ENCODE peak calls at places on chromosomes 4 and X, in nine cellular contexts. One of them, this sample, is unnamed.

GRCh38 chr4:78656968-78657445 is 105.4 kb downstream of the ANXA3 start:
- DNase-seq in heart left ventricle: no peak
- DNase-seq in suprapubic skin: no peak
- DNase-seq in transverse colon: no peak
- DNase-seq in vagina: no peak
- DNase-seq in NB4: peak
- DNase-seq in ovary: no peak
- DNase-seq in IMR-90: no peak
- DNase-seq in uterus: no peak
- DNase-seq in this sample: peak

GRCh38 chrX:132834109-132834508 is 124.3 kb downstream of the HS6ST2 start:
- DNase-seq in heart left ventricle: no peak
- DNase-seq in suprapubic skin: no peak
- DNase-seq in transverse colon: no peak
- DNase-seq in vagina: no peak
- DNase-seq in NB4: no peak
- DNase-seq in ovary: no peak
- DNase-seq in IMR-90: no peak
- DNase-seq in uterus: no peak
- DNase-seq in this sample: no peak

GRCh38 chr4:186932631-186933150 is 209.0 kb upstream of the FAT1 start:
- DNase-seq in heart left ventricle: no peak
- DNase-seq in suprapubic skin: no peak
- DNase-seq in transverse colon: no peak
- DNase-seq in vagina: no peak
- DNase-seq in NB4: no peak
- DNase-seq in ovary: no peak
- DNase-seq in IMR-90: peak
- DNase-seq in uterus: no peak
- DNase-seq in this sample: no peak

GRCh38 chr4:1177274-1178141 is 5.1 kb upstream of the SPON2 start:
- DNase-seq in heart left ventricle: peak
- DNase-seq in suprapubic skin: peak
- DNase-seq in transverse colon: peak
- DNase-seq in vagina: no peak
- DNase-seq in NB4: peak
- DNase-seq in ovary: no peak
- DNase-seq in IMR-90: no peak
- DNase-seq in uterus: peak
- DNase-seq in this sample: peak

GRCh38 chr4:112714922-112715901 is 78.3 kb downstream of the LARP7 start:
- DNase-seq in heart left ventricle: no peak
- DNase-seq in suprapubic skin: no peak
- DNase-seq in transverse colon: no peak
- DNase-seq in vagina: no peak
- DNase-seq in NB4: no peak
- DNase-seq in ovary: no peak
- DNase-seq in IMR-90: no peak
- DNase-seq in uterus: no peak
- DNase-seq in this sample: no peak

GRCh38 chr4:107391009-107391629 is 328.9 kb downstream of the PAPSS1 start:
- DNase-seq in heart left ventricle: no peak
- DNase-seq in suprapubic skin: no peak
- DNase-seq in transverse colon: no peak
- DNase-seq in vagina: no peak
- DNase-seq in NB4: no peak
- DNase-seq in ovary: no peak
- DNase-seq in IMR-90: no peak
- DNase-seq in uterus: no peak
- DNase-seq in this sample: no peak

GRCh38 chr4:92333056-92333455 is 29.3 kb downstream of the GRID2 start:
- DNase-seq in heart left ventricle: peak
- DNase-seq in suprapubic skin: no peak
- DNase-seq in transverse colon: no peak
- DNase-seq in vagina: no peak
- DNase-seq in NB4: no peak
- DNase-seq in ovary: no peak
- DNase-seq in IMR-90: no peak
- DNase-seq in uterus: no peak
- DNase-seq in this sample: no peak

GRCh38 chr4:113901994-113902787 is 77.3 kb downstream of the ARSJ start:
- DNase-seq in heart left ventricle: no peak
- DNase-seq in suprapubic skin: no peak
- DNase-seq in transverse colon: peak
- DNase-seq in vagina: no peak
- DNase-seq in NB4: no peak
- DNase-seq in ovary: no peak
- DNase-seq in IMR-90: no peak
- DNase-seq in uterus: no peak
- DNase-seq in this sample: no peak

GRCh38 chrX:153370293-153371055 is 30.7 kb downstream of the PNMA6E start:
- DNase-seq in heart left ventricle: no peak
- DNase-seq in suprapubic skin: no peak
- DNase-seq in transverse colon: no peak
- DNase-seq in vagina: peak
- DNase-seq in NB4: no peak
- DNase-seq in ovary: no peak
- DNase-seq in IMR-90: peak
- DNase-seq in uterus: no peak
- DNase-seq in this sample: no peak

GRCh38 chr4:40969499-40969898 is 219.7 kb downstream of the NSUN7 start:
- DNase-seq in heart left ventricle: no peak
- DNase-seq in suprapubic skin: no peak
- DNase-seq in transverse colon: no peak
- DNase-seq in vagina: no peak
- DNase-seq in NB4: no peak
- DNase-seq in ovary: no peak
- DNase-seq in IMR-90: no peak
- DNase-seq in uterus: no peak
- DNase-seq in this sample: no peak

GRCh38 chr4:137310593-137311490 is 221.5 kb downstream of the PCDH18 start:
- DNase-seq in heart left ventricle: no peak
- DNase-seq in suprapubic skin: no peak
- DNase-seq in transverse colon: no peak
- DNase-seq in vagina: no peak
- DNase-seq in NB4: no peak
- DNase-seq in ovary: no peak
- DNase-seq in IMR-90: peak
- DNase-seq in uterus: no peak
- DNase-seq in this sample: no peak

DNA sequence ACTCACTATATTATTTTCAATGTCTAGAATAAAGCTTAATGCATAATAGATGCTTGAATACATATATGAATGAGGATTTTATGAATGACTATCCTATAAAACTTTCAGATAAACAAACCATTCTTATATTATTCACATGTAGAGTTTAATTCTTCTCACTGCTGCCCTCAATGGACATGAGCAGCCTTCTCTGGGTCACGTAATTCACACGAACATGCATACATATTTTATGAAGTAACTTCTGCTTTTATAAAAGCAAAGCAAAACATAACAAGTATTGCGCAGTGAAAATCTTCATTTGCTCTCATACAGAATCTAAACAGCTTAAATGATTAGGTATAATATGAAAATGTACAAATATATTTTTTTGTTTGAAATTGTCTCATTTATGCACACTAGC is 116.7 kb downstream of the TMA16 start:
- DNase-seq in heart left ventricle: no peak
- DNase-seq in suprapubic skin: no peak
- DNase-seq in transverse colon: no peak
- DNase-seq in vagina: no peak
- DNase-seq in NB4: peak
- DNase-seq in ovary: no peak
- DNase-seq in IMR-90: no peak
- DNase-seq in uterus: no peak
- DNase-seq in this sample: no peak
- TF ChIP-seq POLR2A in heart left ventricle: no peak
- TF ChIP-seq POLR2A in suprapubic skin: no peak
- TF ChIP-seq POLR2A in transverse colon: peak
- TF ChIP-seq POLR2A in vagina: no peak
- TF ChIP-seq POLR2A in NB4: no peak
- TF ChIP-seq POLR2A in ovary: no peak
- TF ChIP-seq POLR2A in IMR-90: no peak
- TF ChIP-seq POLR2A in uterus: no peak
- TF ChIP-seq POLR2A in this sample: no peak

DNA sequence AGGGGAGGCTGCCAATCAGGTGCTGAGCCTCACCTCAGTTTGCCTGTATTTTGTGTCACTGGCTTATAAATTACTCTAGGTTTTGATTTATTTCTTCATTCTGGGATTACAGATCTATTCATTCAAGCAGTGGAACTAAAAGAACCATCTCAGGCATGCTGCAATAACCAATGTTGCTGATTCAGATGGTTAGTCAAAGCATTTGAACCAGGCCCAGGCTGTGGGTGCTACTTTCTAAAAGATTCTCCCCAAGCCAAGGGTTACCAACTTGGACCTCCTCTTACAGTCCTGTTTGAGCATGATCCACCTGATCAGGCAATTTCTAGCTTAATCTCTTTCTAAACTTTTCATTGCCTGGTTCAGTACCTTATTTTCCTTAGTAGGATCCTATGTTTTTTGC is 67.2 kb downstream of the TMEM131L start:
- DNase-seq in heart left ventricle: no peak
- DNase-seq in suprapubic skin: no peak
- DNase-seq in transverse colon: no peak
- DNase-seq in vagina: no peak
- DNase-seq in NB4: no peak
- DNase-seq in ovary: no peak
- DNase-seq in IMR-90: no peak
- DNase-seq in uterus: no peak
- DNase-seq in this sample: no peak
- TF ChIP-seq POLR2A in heart left ventricle: no peak
- TF ChIP-seq POLR2A in suprapubic skin: no peak
- TF ChIP-seq POLR2A in transverse colon: no peak
- TF ChIP-seq POLR2A in vagina: no peak
- TF ChIP-seq POLR2A in NB4: no peak
- TF ChIP-seq POLR2A in ovary: no peak
- TF ChIP-seq POLR2A in IMR-90: no peak
- TF ChIP-seq POLR2A in uterus: no peak
- TF ChIP-seq POLR2A in this sample: no peak

GRCh38 chr4:53489279-53489889 is 101.9 kb downstream of the LNX1 start:
- DNase-seq in heart left ventricle: no peak
- DNase-seq in suprapubic skin: no peak
- DNase-seq in transverse colon: no peak
- DNase-seq in vagina: no peak
- DNase-seq in NB4: peak
- DNase-seq in ovary: no peak
- DNase-seq in IMR-90: peak
- DNase-seq in uterus: no peak
- DNase-seq in this sample: no peak

GRCh38 chr4:53494851-53495250 is 96.4 kb downstream of the LNX1 start:
- DNase-seq in heart left ventricle: no peak
- DNase-seq in suprapubic skin: no peak
- DNase-seq in transverse colon: no peak
- DNase-seq in vagina: no peak
- DNase-seq in NB4: peak
- DNase-seq in ovary: no peak
- DNase-seq in IMR-90: no peak
- DNase-seq in uterus: no peak
- DNase-seq in this sample: no peak

GRCh38 chr4:53484911-53485459 is 106.3 kb downstream of the LNX1 start:
- DNase-seq in heart left ventricle: no peak
- DNase-seq in suprapubic skin: no peak
- DNase-seq in transverse colon: no peak
- DNase-seq in vagina: no peak
- DNase-seq in NB4: no peak
- DNase-seq in ovary: no peak
- DNase-seq in IMR-90: no peak
- DNase-seq in uterus: no peak
- DNase-seq in this sample: no peak

GRCh38 chr4:53490965-53491622 is 100.2 kb downstream of the LNX1 start:
- DNase-seq in heart left ventricle: no peak
- DNase-seq in suprapubic skin: no peak
- DNase-seq in transverse colon: peak
- DNase-seq in vagina: no peak
- DNase-seq in NB4: peak
- DNase-seq in ovary: peak
- DNase-seq in IMR-90: peak
- DNase-seq in uterus: peak
- DNase-seq in this sample: peak

DNA sequence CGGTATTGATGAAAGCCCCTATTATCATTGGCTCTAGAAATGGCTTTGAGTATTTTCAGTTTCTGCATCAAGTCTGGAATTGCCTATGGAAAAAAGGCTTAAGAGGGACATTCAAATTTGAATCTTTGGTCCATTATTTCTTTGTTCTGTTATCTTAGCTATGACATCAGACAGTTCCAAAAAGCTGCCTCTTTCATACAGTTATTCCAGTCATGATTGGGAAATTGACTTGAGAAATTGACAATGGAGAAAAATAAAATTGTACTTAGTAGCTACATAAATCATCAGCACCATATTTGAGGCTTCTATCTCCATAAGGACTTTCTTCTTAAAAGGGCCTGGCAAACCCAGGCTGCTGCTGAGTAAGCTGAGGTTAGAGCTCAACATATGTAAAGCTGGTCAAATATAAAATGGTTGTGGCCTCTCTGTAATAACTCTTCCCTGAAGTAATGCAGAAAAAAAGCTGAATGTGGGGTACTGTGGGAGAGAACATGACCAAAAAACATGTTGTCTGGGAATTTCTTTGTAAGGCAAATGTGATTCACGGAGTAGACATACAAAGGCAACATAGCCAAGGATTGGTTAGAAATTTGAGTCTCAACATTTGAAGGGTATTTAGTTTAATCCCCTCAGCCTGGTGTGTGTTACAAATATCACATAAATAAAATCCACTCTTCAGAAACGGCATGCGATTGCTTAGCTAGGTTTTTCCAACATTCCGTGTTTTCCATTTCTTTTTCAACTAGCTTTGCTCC is 100.9 kb downstream of the LNX1 start:
- DNase-seq in heart left ventricle: no peak
- DNase-seq in suprapubic skin: no peak
- DNase-seq in transverse colon: no peak
- DNase-seq in vagina: no peak
- DNase-seq in NB4: no peak
- DNase-seq in ovary: no peak
- DNase-seq in IMR-90: peak
- DNase-seq in uterus: no peak
- DNase-seq in this sample: no peak
- TF ChIP-seq POLR2A in heart left ventricle: no peak
- TF ChIP-seq POLR2A in suprapubic skin: no peak
- TF ChIP-seq POLR2A in transverse colon: no peak
- TF ChIP-seq POLR2A in vagina: no peak
- TF ChIP-seq POLR2A in NB4: no peak
- TF ChIP-seq POLR2A in ovary: no peak
- TF ChIP-seq POLR2A in IMR-90: no peak
- TF ChIP-seq POLR2A in uterus: no peak
- TF ChIP-seq POLR2A in this sample: no peak

GRCh38 chr4:89249313-89249712 is 58.3 kb downstream of the GPRIN3 start:
- DNase-seq in heart left ventricle: no peak
- DNase-seq in suprapubic skin: no peak
- DNase-seq in transverse colon: no peak
- DNase-seq in vagina: no peak
- DNase-seq in NB4: no peak
- DNase-seq in ovary: no peak
- DNase-seq in IMR-90: no peak
- DNase-seq in uterus: no peak
- DNase-seq in this sample: no peak
- TF ChIP-seq POLR2A in heart left ventricle: no peak
- TF ChIP-seq POLR2A in suprapubic skin: no peak
- TF ChIP-seq POLR2A in transverse colon: no peak
- TF ChIP-seq POLR2A in vagina: no peak
- TF ChIP-seq POLR2A in NB4: no peak
- TF ChIP-seq POLR2A in ovary: no peak
- TF ChIP-seq POLR2A in IMR-90: no peak
- TF ChIP-seq POLR2A in uterus: no peak
- TF ChIP-seq POLR2A in this sample: no peak

GRCh38 chr4:101787917-101788316 is 2.6 kb upstream of the BANK1 start:
- DNase-seq in heart left ventricle: no peak
- DNase-seq in suprapubic skin: no peak
- DNase-seq in transverse colon: no peak
- DNase-seq in vagina: no peak
- DNase-seq in NB4: no peak
- DNase-seq in ovary: no peak
- DNase-seq in IMR-90: no peak
- DNase-seq in uterus: no peak
- DNase-seq in this sample: no peak
- TF ChIP-seq POLR2A in heart left ventricle: no peak
- TF ChIP-seq POLR2A in suprapubic skin: no peak
- TF ChIP-seq POLR2A in transverse colon: no peak
- TF ChIP-seq POLR2A in vagina: no peak
- TF ChIP-seq POLR2A in NB4: no peak
- TF ChIP-seq POLR2A in ovary: no peak
- TF ChIP-seq POLR2A in IMR-90: no peak
- TF ChIP-seq POLR2A in uterus: no peak
- TF ChIP-seq POLR2A in this sample: no peak

This sample was measured in erythroblast.